ENCODE peak calls at places on chromosomes 1 and 21, in ten cellular contexts. T, Y, W, C, M, V, N, G, S and P are unnamed samples.
A peak's percentile ranks its signal among the peaks of the same experiment; 100 is the strongest.

GRCh38 chr1:115092214-115092613 is 2.9 kb upstream of the TSPAN2 start:
- DNase-seq in T (no peak), Y (no peak), W (no peak), C (no peak), M (no peak), V (no peak), N (no peak), G (no peak), S (no peak), P (no peak)

GRCh38 chr1:185813401-185813979 is 79.3 kb downstream of the HMCN1 start:
- DNase-seq in T (no peak), Y (peak; percentile 37), W (peak; percentile 22), C (peak; percentile 41), M (no peak), V (no peak), N (peak; percentile 79), G (no peak), S (no peak), P (no peak)

GRCh38 chr1:26833432-26834405 is 7.2 kb downstream of the ZDHHC18 start:
- DNase-seq in T (no peak), Y (no peak), W (no peak), C (peak; percentile 52), M (no peak), V (no peak), N (no peak), G (peak; percentile 91), S (no peak), P (no peak)

GRCh38 chr1:116916533-116917460 is 7.1 kb downstream of the PTGFRN start:
- DNase-seq in T (no peak), Y (no peak), W (no peak), C (peak; percentile 60), M (no peak), V (no peak), N (no peak), G (no peak), S (no peak), P (no peak)

GRCh38 chr1:228008391-228009115 is 1.8 kb downstream of the WNT3A start:
- DNase-seq in T (no peak), Y (no peak), W (no peak), C (no peak), M (no peak), V (no peak), N (no peak), G (peak; percentile 25), S (no peak), P (no peak)

GRCh38 chr1:170562644-170563338 is 30.8 kb downstream of the GORAB start:
- DNase-seq in T (peak; percentile 14), Y (peak; percentile 90), W (peak; percentile 79), C (peak; percentile 24), M (peak; percentile 42), V (no peak), N (peak; percentile 92), G (peak; percentile 13), S (peak; percentile 10), P (no peak)

GRCh38 chr1:65512967-65513777 is 92.7 kb downstream of the LEPR start:
- DNase-seq in T (no peak), Y (no peak), W (no peak), C (no peak), M (no peak), V (no peak), N (no peak), G (no peak), S (no peak), P (no peak)

GRCh38 chr1:176837708-176838107 is 326.8 kb downstream of the ASTN1 start:
- DNase-seq in T (no peak), Y (no peak), W (no peak), C (no peak), M (peak; percentile 17), V (no peak), N (no peak), G (no peak), S (no peak), P (no peak)

GRCh38 chr21:46549650-46550049 is 55.2 kb downstream of the S100B start:
- DNase-seq in T (no peak), Y (no peak), W (peak; percentile 8), C (no peak), M (no peak), V (no peak), N (no peak), G (no peak), S (no peak), P (no peak)

GRCh38 chr1:246537887-246538286 is 28.2 kb downstream of the TFB2M start:
- DNase-seq in T (no peak), Y (no peak), W (no peak), C (peak; percentile 51), M (no peak), V (no peak), N (no peak), G (no peak), S (no peak), P (no peak)

GRCh38 chr1:180912801-180913616 is at the start of gene KIAA1614:
- DNase-seq in T (peak; percentile 58), Y (peak; percentile 29), W (no peak), C (no peak), M (no peak), V (no peak), N (peak; percentile 60), G (no peak), S (no peak), P (peak; percentile 56)

GRCh38 chr1:14921057-14921456 is 232.5 kb upstream of the TMEM51 start:
- DNase-seq in T (no peak), Y (no peak), W (no peak), C (no peak), M (peak; percentile 18), V (no peak), N (peak; percentile 18), G (no peak), S (no peak), P (no peak)

GRCh38 chr1:207034208-207034607 is 1.7 kb upstream of the C1orf116 start:
- DNase-seq in T (no peak), Y (no peak), W (no peak), C (no peak), M (no peak), V (no peak), N (no peak), G (no peak), S (no peak), P (no peak)

GRCh38 chr1:200483491-200484143 is 73.8 kb upstream of the ZNF281 start:
- DNase-seq in T (no peak), Y (peak; percentile 100), W (peak; percentile 15), C (no peak), M (peak; percentile 89), V (no peak), N (peak; percentile 94), G (peak; percentile 80), S (no peak), P (no peak)

GRCh38 chr1:163826500-163826899 is 504.7 kb downstream of the NUF2 start:
- DNase-seq in T (no peak), Y (no peak), W (no peak), C (no peak), M (no peak), V (no peak), N (no peak), G (no peak), S (no peak), P (no peak)

GRCh38 chr21:36325373-36326010 is 5.5 kb downstream of the MORC3 start:
- DNase-seq in T (no peak), Y (peak; percentile 59), W (no peak), C (no peak), M (no peak), V (no peak), N (no peak), G (no peak), S (no peak), P (no peak)

GRCh38 chr1:38859561-38860463 is at the start of gene RRAGC:
- DNase-seq in T (peak; percentile 99), Y (peak; percentile 100), W (peak; percentile 99), C (peak; percentile 100), M (peak; percentile 99), V (peak; percentile 96), N (peak; percentile 98), G (peak; percentile 100), S (peak; percentile 100), P (peak; percentile 97)

GRCh38 chr1:88655685-88656299 is 28.3 kb upstream of the PKN2 start:
- DNase-seq in T (no peak), Y (peak; percentile 5), W (no peak), C (no peak), M (no peak), V (no peak), N (peak; percentile 64), G (peak; percentile 20), S (no peak), P (no peak)

GRCh38 chr1:68460935-68461334 is 11.2 kb upstream of the RPE65 start:
- DNase-seq in T (no peak), Y (no peak), W (no peak), C (no peak), M (no peak), V (no peak), N (no peak), G (no peak), S (no peak), P (no peak)

GRCh38 chr1:81021134-81021533 is 779.6 kb upstream of the ADGRL2 start:
- DNase-seq in T (no peak), Y (no peak), W (no peak), C (no peak), M (no peak), V (no peak), N (peak; percentile 31), G (no peak), S (no peak), P (no peak)
- TF ChIP-seq CTCF in T (no peak), Y (no peak), W (no peak), C (no peak), M (no peak), V (no peak), N (peak; percentile 33), G (no peak), S (no peak), P (no peak)

DNA sequence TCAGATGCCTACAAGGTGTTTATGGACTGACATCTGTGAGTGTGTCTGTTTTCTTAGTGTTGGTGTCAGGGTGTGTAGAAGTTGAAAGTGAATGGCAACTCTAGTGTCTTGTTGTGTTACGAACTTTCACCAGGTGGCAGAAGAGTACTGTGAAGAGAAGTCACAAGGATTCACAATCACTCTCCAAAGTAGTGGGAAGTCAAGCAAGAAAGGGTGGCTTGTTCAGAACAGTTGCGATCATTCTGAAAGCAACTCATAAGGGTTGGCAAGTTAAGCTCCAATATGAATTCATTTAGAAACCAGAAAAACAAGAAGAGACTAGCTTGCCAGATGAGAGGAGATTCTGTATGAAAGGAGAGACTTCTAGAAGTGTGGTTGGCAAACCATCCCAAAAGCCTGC is 86.1 kb downstream of the FASLG start:
- DNase-seq in T (no peak), Y (peak; percentile 39), W (peak; percentile 45), C (peak; percentile 53), M (no peak), V (no peak), N (peak; percentile 96), G (peak; percentile 49), S (no peak), P (no peak)
- TF ChIP-seq CTCF in T (peak; percentile 47), Y (peak; percentile 71), W (no peak), C (peak; percentile 60), M (peak; percentile 62), V (peak; percentile 75), N (peak; percentile 70), G (peak; percentile 67), S (peak; percentile 43), P (peak; percentile 47)

GRCh38 chr1:94544706-94545490 is 3.3 kb upstream of the F3 start:
- DNase-seq in T (no peak), Y (no peak), W (no peak), C (no peak), M (no peak), V (no peak), N (peak; percentile 90), G (no peak), S (no peak), P (no peak)
- TF ChIP-seq CTCF in T (no peak), Y (no peak), W (no peak), C (no peak), M (no peak), V (no peak), N (peak; percentile 38), G (no peak), S (no peak), P (no peak)

GRCh38 chr1:53325326-53326087 is 2.4 kb downstream of the LRP8 start:
- DNase-seq in T (no peak), Y (peak; percentile 19), W (no peak), C (no peak), M (no peak), V (no peak), N (no peak), G (no peak), S (no peak), P (no peak)
- TF ChIP-seq CTCF in T (no peak), Y (no peak), W (no peak), C (no peak), M (no peak), V (no peak), N (no peak), G (no peak), S (no peak), P (no peak)